ENCODE peak calls at places on chromosome X, in six cellular contexts. N, P, C, R, K and J are unnamed samples.

GRCh38 chrX:9352683-9353430 is 112.0 kb upstream of the TBL1X start:
- DNase-seq in P (peak), C (no peak), R (peak), N (peak), K (peak), J (peak)

GRCh38 chrX:37302569-37302968 is 46.6 kb upstream of the PRRG1 start:
- DNase-seq in R (peak), N (no peak), K (no peak), P (peak), C (no peak), J (no peak)

GRCh38 chrX:1763294-1763693 is 148.4 kb downstream of the ASMT start:
- DNase-seq in K (no peak), N (no peak), P (no peak), C (no peak), R (peak), J (no peak)

GRCh38 chrX:55056820-55057690 is 17.8 kb upstream of the PAGE2B start:
- DNase-seq in C (no peak), P (peak), K (no peak), R (no peak), N (no peak), J (no peak)

GRCh38 chrX:136597356-136597755 is 50.6 kb upstream of the CD40LG start:
- DNase-seq in N (no peak), R (no peak), K (no peak), P (no peak), C (no peak), J (no peak)

GRCh38 chrX:2446815-2447214 is 54.0 kb downstream of the DHRSX start:
- DNase-seq in R (no peak), P (no peak), K (no peak), N (no peak), C (no peak), J (no peak)

GRCh38 chrX:121308276-121308805 is 260.9 kb downstream of the GLUD2 start:
- DNase-seq in K (no peak), C (peak), R (peak), N (peak), P (no peak), J (peak)

GRCh38 chrX:109826954-109827708 is 94.1 kb upstream of the ACSL4 start:
- DNase-seq in K (no peak), N (no peak), R (no peak), P (peak), C (no peak), J (peak)

GRCh38 chrX:9234315-9234714 is 200.4 kb upstream of the FAM9B start:
- DNase-seq in K (no peak), N (no peak), P (no peak), C (no peak), R (no peak), J (peak)

GRCh38 chrX:68824565-68825125 is 4.2 kb upstream of the EFNB1 start:
- DNase-seq in K (no peak), C (no peak), R (no peak), N (no peak), P (no peak), J (no peak)

GRCh38 chrX:19627533-19627932 is 112.2 kb upstream of the MAP3K15 start:
- DNase-seq in R (peak), C (no peak), N (no peak), K (no peak), P (peak), J (no peak)

GRCh38 chrX:40262641-40263560 is 165.1 kb upstream of the BCOR start:
- DNase-seq in R (no peak), P (peak), K (no peak), N (no peak), C (no peak), J (peak)

GRCh38 chrX:153930011-153930910 is 4.2 kb upstream of the ARHGAP4 start:
- DNase-seq in C (no peak), R (no peak), K (no peak), N (no peak), P (no peak), J (no peak)

GRCh38 chrX:154356596-154356995 is 17.8 kb downstream of the FLNA start:
- DNase-seq in N (no peak), K (no peak), R (no peak), C (no peak), P (no peak), J (no peak)

GRCh38 chrX:109643687-109644086 is 18.7 kb upstream of the KCNE5 start:
- DNase-seq in N (no peak), R (no peak), K (no peak), P (no peak), C (no peak), J (no peak)

GRCh38 chrX:107483976-107484726 is 34.7 kb downstream of the FRMPD3 start:
- DNase-seq in P (peak), K (no peak), C (no peak), N (no peak), R (no peak), J (no peak)

GRCh38 chrX:8374041-8374825 is 90.4 kb upstream of the VCX3B start:
- DNase-seq in N (no peak), C (no peak), K (no peak), R (no peak), P (no peak), J (no peak)

GRCh38 chrX:150085881-150086280 is 147.6 kb upstream of the EOLA2 start:
- DNase-seq in K (no peak), C (no peak), R (no peak), P (no peak), N (no peak), J (no peak)

GRCh38 chrX:71619193-71619592 is 882 bp upstream of the CXCR3 start:
- DNase-seq in K (no peak), R (peak), C (peak), N (no peak), P (no peak), J (no peak)

GRCh38 chrX:101291204-101291603 is at the start of gene TAF7L:
- DNase-seq in C (no peak), R (no peak), P (no peak), N (no peak), K (no peak), J (no peak)

GRCh38 chrX:9708923-9709553 is 56.6 kb downstream of the GPR143 start:
- DNase-seq in K (peak), P (peak), N (peak), R (peak), C (peak), J (peak)

GRCh38 chrX:116267511-116268040 is 97.0 kb downstream of the AGTR2 start:
- DNase-seq in C (no peak), K (no peak), P (no peak), R (no peak), N (no peak), J (no peak)

GRCh38 chrX:149079805-149080406 is 425.2 kb downstream of the IDS start:
- DNase-seq in N (no peak), C (no peak), P (no peak), K (no peak), R (no peak), J (no peak)

GRCh38 chrX:154010330-154011087 is 9.2 kb downstream of the IRAK1 start:
- DNase-seq in K (peak), P (peak), N (peak), C (no peak), R (peak), J (peak)

GRCh38 chrX:8868906-8869305 is 67.7 kb upstream of the FAM9A start:
- DNase-seq in R (no peak), N (no peak), P (peak), K (no peak), C (no peak), J (no peak)

GRCh38 chrX:54359408-54359807 is 1.6 kb upstream of the WNK3 start:
- DNase-seq in N (no peak), P (no peak), K (no peak), C (no peak), R (no peak), J (no peak)

GRCh38 chrX:15854080-15854655 is 445 bp downstream of the AP1S2 start:
- DNase-seq in K (peak), P (peak), N (peak), R (no peak), C (peak), J (peak)

GRCh38 chrX:72604112-72604511 is 31.5 kb upstream of the HDAC8 start:
- DNase-seq in C (no peak), R (peak), K (no peak), P (no peak), N (no peak), J (no peak)

GRCh38 chrX:109890910-109891502 is 111.9 kb upstream of the TMEM164 start:
- DNase-seq in P (peak), C (peak), N (no peak), K (peak), R (peak), J (peak)

GRCh38 chrX:69489625-69490024 is 14.5 kb upstream of the NALF2 start:
- DNase-seq in R (no peak), C (no peak), P (no peak), K (no peak), N (no peak), J (no peak)

GRCh38 chrX:134603806-134604700 is 54.2 kb downstream of the PLAC1 start:
- DNase-seq in P (peak), R (no peak), C (no peak), N (no peak), K (no peak), J (peak)

GRCh38 chrX:56764975-56765791 is 36.1 kb downstream of the NBDY start:
- DNase-seq in C (no peak), R (no peak), N (peak), K (peak), P (peak), J (peak)

GRCh38 chrX:109847257-109848187 is 114.5 kb upstream of the ACSL4 start:
- DNase-seq in P (peak), K (peak), C (no peak), R (peak), N (no peak), J (no peak)

GRCh38 chrX:77788050-77788449 is 2.0 kb upstream of the ATRX start:
- DNase-seq in C (no peak), P (peak), K (no peak), R (no peak), N (no peak), J (no peak)

GRCh38 chrX:41473936-41474725 is 27.0 kb downstream of the NYX start:
- DNase-seq in N (no peak), K (no peak), R (no peak), P (no peak), C (no peak), J (no peak)

GRCh38 chrX:39975094-39975865 is 122.5 kb downstream of the BCOR start:
- DNase-seq in C (no peak), P (no peak), K (peak), N (peak), R (no peak), J (no peak)